ENCODE peak calls at places on chromosomes 7 and 10, in seven cellular contexts. A, D, W, F, K, U and Q are unnamed samples.

GRCh38 chr10:88253-88652 is 39.2 kb upstream of the TUBB8 start:
- DNase-seq in A (no peak), D (no peak), W (no peak), F (no peak), K (no peak), U (no peak), Q (no peak)

GRCh38 chr10:28690545-28690944 is 13.2 kb downstream of the BAMBI start:
- DNase-seq in A (no peak), D (no peak), W (peak; percentile 68), F (no peak), K (no peak), U (no peak), Q (no peak)

GRCh38 chr10:98012654-98013053 is 17.8 kb downstream of the CRTAC1 start:
- DNase-seq in A (no peak), D (no peak), W (no peak), F (no peak), K (no peak), U (no peak), Q (no peak)

GRCh38 chr7:43491984-43492383 is 90.9 kb upstream of the STK17A start:
- DNase-seq in A (no peak), D (peak; percentile 66), W (no peak), F (no peak), K (no peak), U (peak; percentile 17), Q (no peak)

GRCh38 chr10:37762287-37762686 is 95.1 kb downstream of the ZNF248 start:
- DNase-seq in A (no peak), D (no peak), W (no peak), F (no peak), K (no peak), U (no peak), Q (no peak)

GRCh38 chr7:136309407-136309806 is 332.2 kb upstream of the MTPN start:
- DNase-seq in A (no peak), D (no peak), W (no peak), F (no peak), K (no peak), U (no peak), Q (no peak)

GRCh38 chr7:30308392-30308791 is 24.0 kb downstream of the ZNRF2 start:
- DNase-seq in A (no peak), D (peak; percentile 12), W (no peak), F (no peak), K (no peak), U (no peak), Q (no peak)

GRCh38 chr7:98613601-98614425 is 3.3 kb upstream of the NPTX2 start:
- DNase-seq in A (peak; percentile 84), D (peak; percentile 10), W (peak; percentile 67), F (no peak), K (no peak), U (peak; percentile 18), Q (no peak)

DNA sequence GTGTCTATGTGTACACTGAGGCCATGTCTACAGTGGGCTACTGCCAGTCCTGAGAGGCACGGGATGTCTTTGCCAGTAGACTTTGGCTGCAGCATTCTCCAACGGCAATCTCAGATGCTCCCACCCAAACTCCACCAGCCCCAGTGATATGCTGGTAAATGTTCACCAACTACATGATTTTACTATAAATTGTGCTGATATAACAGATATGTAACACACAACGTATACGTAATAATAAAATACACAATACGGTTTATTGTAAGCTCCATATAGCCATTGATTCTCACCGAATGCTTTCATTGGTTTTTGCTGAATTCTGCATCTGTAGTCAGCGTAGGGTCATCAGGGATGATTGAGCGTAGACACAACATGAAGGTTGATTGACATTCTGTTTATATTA is 47.3 kb upstream of the C7orf33 start:
- DNase-seq in A (no peak), D (no peak), W (no peak), F (no peak), K (no peak), U (no peak), Q (no peak)
- H3K27ac ChIP-seq in A (no peak overlapping the region), D (no peak overlapping the region), W (no peak overlapping the region), F (no peak overlapping the region), K (no peak overlapping the region), U (no peak overlapping the region), Q (no peak overlapping the region)

GRCh38 chr10:78038791-78039547 is 5.3 kb downstream of the RPS24 start:
- DNase-seq in A (no peak), D (no peak), W (no peak), F (no peak), K (no peak), U (no peak), Q (no peak)
- H3K4me1 ChIP-seq in A (peaks cover 2% of the 10 kb centered on the region), D (peaks cover 6% of the 10 kb centered on the region), W (peaks cover 5% of the 10 kb centered on the region), F (peaks cover 44% of the 10 kb centered on the region), K (no peaks in the 10 kb centered on the region), U (peaks cover 10% of the 10 kb centered on the region), Q (peaks cover 2% of the 10 kb centered on the region)

GRCh38 chr10:79948976-79949722 is at the start of gene SFTPD:
- DNase-seq in A (no peak), D (no peak), W (peak; percentile 78), F (no peak), K (peak; percentile 93), U (no peak), Q (peak; percentile 40)

GRCh38 chr10:79947083-79947415 is 1.9 kb downstream of the SFTPD start:
- DNase-seq in A (no peak), D (no peak), W (no peak), F (no peak), K (peak; percentile 36), U (no peak), Q (no peak)

GRCh38 chr10:79944428-79945395 is 4.2 kb downstream of the SFTPD start:
- DNase-seq in A (no peak), D (no peak), W (no peak), F (no peak), K (no peak), U (no peak), Q (no peak)

GRCh38 chr10:79946270-79947082 is 2.4 kb downstream of the SFTPD start:
- DNase-seq in A (no peak), D (no peak), W (no peak), F (no peak), K (no peak), U (no peak), Q (no peak)

DNA sequence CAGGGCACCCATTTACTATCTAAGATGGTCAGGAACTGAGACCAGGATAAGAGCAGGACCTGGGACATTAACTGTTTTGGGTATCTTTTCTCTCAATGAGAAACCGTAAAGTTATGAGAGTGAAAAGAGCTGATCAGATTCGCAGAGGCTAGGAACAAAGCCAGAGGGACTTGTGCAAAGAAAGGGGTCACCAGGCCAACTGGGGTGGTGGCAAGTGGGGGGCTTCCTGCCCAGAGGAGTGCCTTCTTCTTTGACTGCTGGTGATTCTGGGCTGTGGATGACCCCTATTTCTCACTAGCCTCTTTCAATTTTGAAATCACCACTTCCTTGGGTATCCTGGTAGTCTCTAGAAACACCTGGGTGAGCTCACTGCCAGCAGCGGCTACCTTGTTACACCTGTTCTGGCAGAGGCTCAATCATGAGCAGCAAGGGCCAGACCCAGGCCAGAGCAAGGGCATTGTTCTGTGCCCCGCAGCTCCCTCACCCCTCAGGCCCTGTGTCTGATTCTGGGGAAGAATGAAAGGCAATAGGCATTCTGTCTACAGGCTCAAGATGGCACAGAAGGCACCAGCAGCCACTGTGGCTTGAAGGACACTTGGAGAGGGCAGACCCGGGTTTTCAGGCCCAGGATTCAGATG is 999 bp downstream of the SFTPD start:
- DNase-seq in A (no peak), D (no peak), W (no peak), F (no peak), K (no peak), U (no peak), Q (no peak)
- H2BK5ac ChIP-seq in A (no peak overlapping the region), D (no peak overlapping the region), W (no peak overlapping the region), F (no peak overlapping the region), K (no peak overlapping the region), U (no peak overlapping the region), Q (no peak overlapping the region)

DNA sequence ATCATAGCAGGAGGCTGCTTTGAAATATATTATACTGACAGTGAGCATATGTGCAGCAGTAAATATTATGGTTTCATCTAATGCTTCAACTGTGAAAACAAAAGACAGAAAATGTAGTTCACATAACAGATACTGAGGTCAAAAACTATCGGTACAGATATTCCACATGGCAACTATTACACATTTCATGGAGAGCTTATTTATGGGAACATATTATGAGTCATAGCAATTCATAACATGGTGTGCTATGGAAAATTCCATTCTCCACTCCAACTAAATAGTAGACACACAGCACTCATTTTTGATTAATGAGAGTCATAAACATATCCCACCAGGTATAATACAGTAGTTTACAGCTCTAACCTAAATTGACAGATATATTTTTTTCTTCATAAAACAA is 475.5 kb upstream of the KLF6 start:
- DNase-seq in A (no peak), D (peak; percentile 82), W (no peak), F (no peak), K (no peak), U (peak; percentile 50), Q (no peak)
- H3K27ac ChIP-seq in A (no peak overlapping the region), D (peak overlapping the region; percentile 36), W (no peak overlapping the region), F (no peak overlapping the region), K (no peak overlapping the region), U (no peak overlapping the region), Q (no peak overlapping the region)

GRCh38 chr10:29949411-29950011 is 109.9 kb downstream of the JCAD start:
- DNase-seq in A (no peak), D (peak; percentile 98), W (no peak), F (no peak), K (no peak), U (peak; percentile 95), Q (no peak)

GRCh38 chr10:29946614-29946952 is 112.8 kb downstream of the JCAD start:
- DNase-seq in A (no peak), D (no peak), W (no peak), F (no peak), K (no peak), U (no peak), Q (no peak)

GRCh38 chr10:29947701-29948060 is 111.7 kb downstream of the JCAD start:
- DNase-seq in A (no peak), D (no peak), W (peak; percentile 49), F (no peak), K (no peak), U (no peak), Q (no peak)

GRCh38 chr10:29948971-29949370 is 110.4 kb downstream of the JCAD start:
- DNase-seq in A (no peak), D (no peak), W (no peak), F (no peak), K (no peak), U (peak; percentile 74), Q (no peak)

DNA sequence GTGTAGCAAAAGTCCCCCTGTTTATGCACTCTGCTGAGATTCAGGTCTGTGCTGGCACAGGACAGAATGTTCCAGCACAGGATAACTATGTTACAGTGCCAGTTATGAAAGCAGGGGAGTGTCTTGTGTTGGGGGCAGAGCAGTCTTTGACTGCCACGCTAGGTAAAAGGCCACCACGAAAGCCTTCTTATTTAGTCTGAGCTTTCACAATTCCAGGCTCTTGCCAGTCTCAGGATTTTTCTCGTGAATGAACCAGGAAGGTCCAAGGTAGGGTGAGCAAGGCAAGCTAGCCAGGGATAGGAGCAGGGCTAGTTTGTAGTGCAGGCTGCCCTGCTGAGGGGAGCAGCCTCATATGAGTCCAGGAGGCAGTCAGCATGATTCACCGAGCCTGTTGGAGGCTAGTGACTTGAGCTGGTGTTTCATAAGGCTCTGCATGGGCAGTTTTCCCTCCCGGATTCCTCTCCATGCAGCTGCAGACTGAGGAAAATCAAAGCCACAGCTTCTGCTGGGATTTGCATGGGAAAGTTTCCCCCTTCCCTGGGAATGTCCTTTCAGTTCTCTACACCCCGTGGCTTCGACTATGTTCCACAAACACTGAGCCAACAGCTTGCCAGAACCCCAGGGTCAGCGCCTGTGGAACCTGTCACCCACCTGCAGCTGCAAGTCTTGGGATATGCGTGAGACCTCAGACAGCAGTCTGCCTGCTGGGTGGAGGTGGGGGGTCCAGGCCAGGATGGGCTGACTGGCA is 112.3 kb downstream of the JCAD start:
- DNase-seq in A (no peak), D (peak; percentile 94), W (peak; percentile 34), F (no peak), K (peak; percentile 29), U (peak; percentile 91), Q (no peak)
- H3K4me1 ChIP-seq in A (peaks cover 2% of the 10 kb centered on the region), D (peaks cover 29% of the 10 kb centered on the region), W (no peaks in the 10 kb centered on the region), F (peaks cover 4% of the 10 kb centered on the region), K (no peaks in the 10 kb centered on the region), U (peaks cover 24% of the 10 kb centered on the region), Q (peaks cover 4% of the 10 kb centered on the region)